ENCODE peak calls at places on chromosomes 16 and 17, in seven cellular contexts. W, R, M, H, N, G and O are unnamed samples.

GRCh38 chr17:31654936-31655335 is 204.1 kb downstream of the COPRS start:
- DNase-seq in W (no peak), R (no peak), M (no peak), H (no peak), N (no peak), G (no peak), O (no peak)

GRCh38 chr16:87821346-87822001 is 47.8 kb downstream of the SLC7A5 start:
- DNase-seq in W (no peak), R (no peak), M (no peak), H (no peak), N (no peak), G (no peak), O (no peak)

GRCh38 chr17:52546493-52546892 is 388.0 kb upstream of the CA10 start:
- DNase-seq in W (no peak), R (no peak), M (no peak), H (no peak), N (no peak), G (no peak), O (no peak)

GRCh38 chr17:19369107-19369778 is 6.7 kb upstream of the B9D1 start:
- DNase-seq in W (no peak), R (no peak), M (no peak), H (no peak), N (no peak), G (peak), O (no peak)

GRCh38 chr16:16101585-16101984 is 121.7 kb downstream of the ABCC6 start:
- DNase-seq in W (no peak), R (no peak), M (no peak), H (no peak), N (no peak), G (no peak), O (no peak)

GRCh38 chr16:1157639-1158455 is 4.9 kb downstream of the CACNA1H start:
- DNase-seq in W (no peak), R (no peak), M (no peak), H (no peak), N (no peak), G (no peak), O (no peak)

GRCh38 chr16:86765389-86766026 is 187.2 kb downstream of the FOXL1 start:
- DNase-seq in W (no peak), R (no peak), M (no peak), H (no peak), N (no peak), G (no peak), O (no peak)

GRCh38 chr16:48556913-48557351 is 53.0 kb downstream of the N4BP1 start:
- DNase-seq in W (no peak), R (peak), M (no peak), H (peak), N (peak), G (no peak), O (no peak)

GRCh38 chr17:546456-546855 is 168.2 kb downstream of the VPS53 start:
- DNase-seq in W (no peak), R (no peak), M (no peak), H (no peak), N (no peak), G (no peak), O (no peak)

GRCh38 chr17:80005360-80006338 is 30.0 kb downstream of the TBC1D16 start:
- DNase-seq in W (peak), R (peak), M (no peak), H (no peak), N (peak), G (peak), O (peak)

GRCh38 chr16:25063102-25063501 is 47.9 kb upstream of the ARHGAP17 start:
- DNase-seq in W (no peak), R (no peak), M (no peak), H (no peak), N (no peak), G (no peak), O (no peak)

GRCh38 chr16:69150146-69150865 is 17.9 kb downstream of the UTP4 start:
- DNase-seq in W (peak), R (peak), M (peak), H (peak), N (peak), G (peak), O (peak)

GRCh38 chr16:75074415-75074793 is 42.2 kb downstream of the LDHD start:
- DNase-seq in W (no peak), R (no peak), M (no peak), H (no peak), N (no peak), G (no peak), O (no peak)

GRCh38 chr17:42518755-42519545 is 17.1 kb upstream of the NAGLU start:
- DNase-seq in W (no peak), R (peak), M (no peak), H (no peak), N (peak), G (peak), O (no peak)

GRCh38 chr16:66898207-66898606 is 17.9 kb downstream of the PDP2 start:
- DNase-seq in W (no peak), R (peak), M (peak), H (no peak), N (no peak), G (peak), O (no peak)

GRCh38 chr16:23505942-23506605 is 4.2 kb downstream of the GGA2 start:
- DNase-seq in W (no peak), R (peak), M (no peak), H (no peak), N (peak), G (no peak), O (no peak)

GRCh38 chr17:14068542-14069250 is 608 bp upstream of the COX10 start:
- DNase-seq in W (no peak), R (no peak), M (no peak), H (no peak), N (no peak), G (no peak), O (no peak)

GRCh38 chr17:75755205-75755901 is 9.6 kb downstream of the GALK1 start:
- DNase-seq in W (no peak), R (no peak), M (no peak), H (no peak), N (no peak), G (peak), O (no peak)

GRCh38 chr16:17845031-17845430 is 374.3 kb upstream of the XYLT1 start:
- DNase-seq in W (no peak), R (no peak), M (no peak), H (no peak), N (no peak), G (no peak), O (no peak)

GRCh38 chr17:21193031-21193430 is 20.9 kb downstream of the TMEM11 start:
- DNase-seq in W (no peak), R (no peak), M (no peak), H (no peak), N (no peak), G (no peak), O (no peak)

GRCh38 chr17:64641499-64641898 is 20.6 kb downstream of the SMURF2 start:
- DNase-seq in W (no peak), R (peak), M (peak), H (peak), N (peak), G (no peak), O (no peak)
- TF ChIP-seq CTCF in W (no peak), R (no peak), M (no peak), H (peak), N (peak), G (no peak), O (no peak)

GRCh38 chr17:47618416-47618815 is 31.3 kb upstream of the KPNB1 start:
- DNase-seq in W (no peak), R (no peak), M (no peak), H (no peak), N (peak), G (no peak), O (no peak)
- TF ChIP-seq CTCF in W (peak), R (peak), M (peak), H (peak), N (peak), G (no peak), O (peak)

GRCh38 chr17:68057531-68057952 is 22.0 kb downstream of the KPNA2 start:
- DNase-seq in W (no peak), R (peak), M (no peak), H (no peak), N (peak), G (no peak), O (no peak)
- TF ChIP-seq CTCF in W (peak), R (peak), M (peak), H (peak), N (peak), G (no peak), O (peak)

DNA sequence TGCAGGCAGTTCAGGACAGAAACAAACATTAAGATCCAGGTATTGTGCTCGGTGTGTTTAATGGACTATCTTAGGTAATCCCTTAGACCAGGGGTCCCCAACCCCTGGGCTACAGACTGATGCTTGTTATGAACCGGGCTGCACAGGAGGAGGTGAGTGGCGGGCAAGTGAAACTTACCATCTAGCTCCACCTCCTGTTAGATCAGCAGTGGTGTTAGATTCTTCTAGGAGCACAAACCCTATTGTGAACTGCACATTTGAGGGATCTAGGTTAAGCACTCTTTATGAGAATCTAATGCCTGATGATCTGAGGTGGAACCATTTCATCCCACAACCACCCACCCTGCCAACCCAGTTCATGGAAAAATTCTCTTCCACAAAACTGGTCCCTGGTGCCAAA is 37.8 kb upstream of the ASIC2 start:
- DNase-seq in W (no peak), R (no peak), M (no peak), H (no peak), N (no peak), G (no peak), O (no peak)
- TF ChIP-seq CTCF in W (no peak), R (no peak), M (no peak), H (peak), N (no peak), G (no peak), O (no peak)